ENCODE peak calls at places on chromosomes 6 and 20, in seven cellular contexts. F, B, T, O, R, W and Z are unnamed samples.
A peak's percentile ranks its signal among the peaks of the same experiment; 100 is the strongest.

GRCh38 chr20:9179193-9179802 is 110.4 kb downstream of the PLCB4 start:
- DNase-seq in F (no peak), B (peak; percentile 66), T (peak; percentile 63), O (no peak), R (no peak), W (no peak), Z (no peak)

GRCh38 chr6:24719125-24719931 is at the start of gene C6orf62:
- DNase-seq in F (peak; percentile 54), B (peak; percentile 75), T (no peak), O (no peak), R (no peak), W (peak; percentile 59), Z (no peak)

GRCh38 chr6:44127186-44128019 is at the start of the genes MRPL14 and TMEM63B:
- DNase-seq in F (peak; percentile 71), B (peak; percentile 89), T (peak; percentile 87), O (peak; percentile 89), R (no peak), W (peak; percentile 94), Z (no peak)

GRCh38 chr20:23374441-23374840 is 12.5 kb downstream of the GZF1 start:
- DNase-seq in F (no peak), B (no peak), T (no peak), O (no peak), R (no peak), W (no peak), Z (no peak)

GRCh38 chr6:6397842-6398241 is 77.4 kb upstream of the F13A1 start:
- DNase-seq in F (no peak), B (peak; percentile 94), T (no peak), O (no peak), R (no peak), W (no peak), Z (no peak)

GRCh38 chr6:118371955-118372354 is 176.1 kb upstream of the PLN start:
- DNase-seq in F (no peak), B (no peak), T (no peak), O (no peak), R (no peak), W (no peak), Z (peak; percentile 11)

GRCh38 chr6:25641377-25641776 is 10.6 kb upstream of the SCGN start:
- DNase-seq in F (no peak), B (no peak), T (no peak), O (no peak), R (no peak), W (no peak), Z (no peak)

GRCh38 chr6:105677671-105678475 is 275.0 kb upstream of the PREP start:
- DNase-seq in F (no peak), B (no peak), T (no peak), O (no peak), R (peak; percentile 16), W (no peak), Z (no peak)

GRCh38 chr6:25010917-25011625 is 75.3 kb upstream of the RIPOR2 start:
- DNase-seq in F (no peak), B (peak; percentile 44), T (peak; percentile 63), O (no peak), R (no peak), W (no peak), Z (no peak)

GRCh38 chr6:6057442-6058053 is 50.8 kb upstream of the NRN1 start:
- DNase-seq in F (peak; percentile 23), B (peak; percentile 68), T (peak; percentile 40), O (no peak), R (peak; percentile 1), W (no peak), Z (no peak)

GRCh38 chr6:158608221-158608620 is 36.3 kb downstream of the DYNLT1 start:
- DNase-seq in F (no peak), B (no peak), T (no peak), O (no peak), R (no peak), W (peak; percentile 16), Z (no peak)

GRCh38 chr6:158611600-158612041 is 32.9 kb downstream of the DYNLT1 start:
- DNase-seq in F (no peak), B (peak; percentile 52), T (no peak), O (no peak), R (no peak), W (peak; percentile 40), Z (no peak)

GRCh38 chr6:158611039-158611438 is 33.5 kb downstream of the DYNLT1 start:
- DNase-seq in F (no peak), B (no peak), T (no peak), O (no peak), R (no peak), W (no peak), Z (no peak)

GRCh38 chr6:158609455-158610155 is 34.9 kb downstream of the DYNLT1 start:
- DNase-seq in F (no peak), B (no peak), T (no peak), O (no peak), R (no peak), W (no peak), Z (no peak)

DNA sequence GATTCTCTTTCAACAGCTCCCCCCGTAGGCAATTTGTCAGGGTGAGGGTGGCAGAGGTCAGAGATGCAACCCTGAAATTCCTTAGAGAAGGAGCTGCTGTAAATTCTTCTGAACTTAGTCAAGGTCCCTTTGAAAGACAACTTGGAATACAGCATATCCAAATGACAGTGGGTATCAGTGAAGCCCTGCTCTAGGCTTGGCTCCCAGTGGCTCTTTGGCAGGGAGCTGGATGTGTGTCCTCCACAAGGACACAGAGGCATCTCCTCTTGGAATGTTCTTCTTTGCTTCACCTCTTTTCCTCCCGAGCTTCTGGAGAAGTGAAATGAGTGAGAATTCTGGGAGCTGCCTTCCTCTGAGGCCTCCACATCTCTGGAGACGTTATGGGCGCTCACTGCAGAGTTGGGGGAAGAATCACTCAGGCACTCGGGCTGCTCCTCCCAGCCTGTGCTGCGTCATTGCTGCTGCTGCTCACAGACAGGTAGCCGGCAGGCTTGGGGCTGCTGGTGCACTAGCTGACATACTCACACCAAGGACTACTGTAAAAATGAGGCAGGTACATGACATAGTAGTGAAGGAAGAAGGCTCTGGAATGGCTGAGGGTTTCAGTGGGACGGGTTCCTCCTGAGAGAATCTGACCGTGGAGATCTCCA is 34.1 kb downstream of the DYNLT1 start:
- DNase-seq in F (no peak), B (no peak), T (no peak), O (no peak), R (no peak), W (peak; percentile 9), Z (no peak)
- H3K4me3 ChIP-seq in F (no peak overlapping the region), B (no peak overlapping the region), T (no peak overlapping the region), O (no peak overlapping the region), R (no peak overlapping the region), W (no peak overlapping the region), Z (no peak overlapping the region)

DNA sequence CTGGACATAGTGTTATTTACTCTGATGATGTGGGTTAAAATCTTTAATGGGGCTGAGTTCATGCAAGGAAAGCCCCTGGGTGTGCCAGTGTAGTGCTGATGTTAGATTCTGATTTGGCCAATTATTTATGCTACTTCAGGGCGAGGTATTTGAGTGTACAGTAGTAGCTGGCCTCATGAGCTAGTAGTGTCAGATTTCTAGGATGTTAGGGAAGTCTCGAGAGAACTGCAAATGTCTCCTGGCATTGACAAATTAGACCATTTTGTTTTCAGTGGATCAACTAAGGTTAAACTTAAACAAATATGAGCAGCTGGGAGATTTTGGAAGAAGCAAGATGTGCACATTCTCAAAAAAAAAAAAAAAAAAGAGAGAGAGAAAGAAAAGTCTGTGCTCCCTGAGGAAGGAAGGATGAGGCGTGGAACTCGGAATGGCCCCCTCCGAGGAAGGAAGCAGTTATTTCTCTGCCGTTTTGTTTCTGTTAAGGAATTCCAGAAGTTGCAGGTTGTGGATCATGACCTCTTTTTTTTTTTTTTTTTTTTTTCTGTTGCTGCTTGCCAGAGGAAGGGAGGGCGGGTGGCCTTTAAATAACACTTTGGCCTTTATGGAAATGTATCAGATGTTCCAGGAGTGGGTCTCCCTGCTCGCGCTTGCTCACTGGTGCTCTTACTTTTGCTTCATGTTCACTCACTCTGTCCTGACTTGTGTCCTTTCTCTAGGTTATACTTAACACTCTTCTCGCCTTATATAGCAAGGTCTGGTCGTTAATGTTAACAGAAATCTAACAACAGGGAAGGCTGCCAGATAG is 124.5 kb downstream of the TCP11 start:
- DNase-seq in F (peak; percentile 62), B (no peak), T (peak; percentile 75), O (peak; percentile 32), R (no peak), W (no peak), Z (peak; percentile 26)
- H3K4me3 ChIP-seq in F (no peak overlapping the region), B (no peak overlapping the region), T (no peak overlapping the region), O (peak overlapping the region; percentile 70), R (no peak overlapping the region), W (peak overlapping the region; percentile 48), Z (peak overlapping the region; percentile 15)

GRCh38 chr6:53800976-53801375 is 6.2 kb downstream of the LRRC1 start:
- DNase-seq in F (no peak), B (no peak), T (no peak), O (no peak), R (no peak), W (no peak), Z (no peak)

GRCh38 chr6:53805725-53806124 is 10.9 kb downstream of the LRRC1 start:
- DNase-seq in F (no peak), B (no peak), T (no peak), O (no peak), R (no peak), W (no peak), Z (no peak)

GRCh38 chr6:53803081-53803860 is 8.5 kb downstream of the LRRC1 start:
- DNase-seq in F (peak; percentile 63), B (no peak), T (peak; percentile 32), O (no peak), R (no peak), W (no peak), Z (peak; percentile 24)

GRCh38 chr6:53805016-53805415 is 10.2 kb downstream of the LRRC1 start:
- DNase-seq in F (no peak), B (peak; percentile 42), T (no peak), O (no peak), R (no peak), W (no peak), Z (no peak)

DNA sequence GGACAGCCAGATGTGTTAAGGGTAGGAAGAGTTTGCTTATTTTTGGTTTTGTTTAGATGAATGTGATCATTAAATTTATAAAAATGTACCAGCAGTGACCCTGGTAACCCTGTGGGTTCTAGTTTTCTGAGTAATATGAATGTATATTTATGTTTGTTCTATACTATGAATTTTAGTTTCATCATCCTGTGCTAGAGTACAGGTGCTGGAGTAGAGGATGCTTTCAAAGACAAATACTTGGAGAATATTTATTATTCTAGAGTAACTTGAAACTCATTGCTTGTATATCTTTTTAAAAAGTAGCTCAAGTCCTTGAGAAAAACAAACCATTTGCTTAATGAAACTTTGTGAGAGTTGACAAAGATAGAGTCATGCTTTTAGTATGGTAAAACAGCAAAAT is 7.8 kb downstream of the LRRC1 start:
- DNase-seq in F (no peak), B (no peak), T (no peak), O (no peak), R (no peak), W (no peak), Z (no peak)
- H3K4me3 ChIP-seq in F (no peak overlapping the region), B (no peak overlapping the region), T (no peak overlapping the region), O (no peak overlapping the region), R (no peak overlapping the region), W (no peak overlapping the region), Z (no peak overlapping the region)

DNA sequence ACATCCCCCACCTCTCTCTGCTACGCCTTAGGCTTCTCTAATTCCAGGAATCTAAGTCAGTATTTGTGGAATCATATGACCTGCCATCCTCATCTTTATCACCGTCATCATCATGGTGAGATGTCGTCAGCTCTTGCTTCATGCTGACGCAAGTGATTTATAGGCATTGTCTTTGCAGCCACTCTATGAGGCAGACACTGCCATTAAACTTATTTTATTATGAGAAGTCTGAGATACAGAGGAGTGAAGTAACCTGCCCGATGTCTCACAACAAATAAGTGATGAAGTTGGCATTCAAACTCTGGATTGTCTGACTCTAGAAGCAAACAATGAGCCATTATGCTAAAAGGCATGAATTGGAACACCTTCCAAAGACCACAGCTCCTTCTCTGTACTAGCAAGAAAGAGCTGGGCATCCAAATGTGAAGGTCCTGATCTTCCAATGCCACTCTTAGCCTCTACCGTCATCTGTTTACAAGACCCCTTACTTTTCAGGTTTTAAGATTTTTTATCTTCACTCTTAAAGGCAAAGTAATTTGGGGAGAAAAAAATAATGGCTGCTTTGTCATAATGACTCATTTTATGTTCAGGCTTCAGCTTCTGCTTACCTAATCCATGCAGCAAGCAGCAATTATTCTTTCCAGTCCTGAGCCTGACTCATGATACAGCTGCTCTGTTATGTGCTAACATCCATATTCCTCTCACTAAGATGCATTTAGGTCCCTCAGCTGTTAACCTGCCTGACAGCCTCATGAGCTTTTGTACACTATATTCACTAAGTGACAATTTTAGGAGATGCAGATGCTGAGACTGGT is 113.7 kb upstream of the BCLAF1 start:
- DNase-seq in F (no peak), B (peak; percentile 95), T (peak; percentile 93), O (no peak), R (peak; percentile 90), W (no peak), Z (peak; percentile 79)
- H3K4me3 ChIP-seq in F (no peak overlapping the region), B (no peak overlapping the region), T (no peak overlapping the region), O (no peak overlapping the region), R (no peak overlapping the region), W (no peak overlapping the region), Z (no peak overlapping the region)